ENCODE peak calls at places on chromosomes 11 and 22, in four cellular contexts. One of them, this sample, is unnamed.

GRCh38 chr11:127624455-127624854 is 623.9 kb upstream of the KIRREL3 start:
- DNase-seq in mucosa of gallbladder: no peak
- DNase-seq in endothelial cell: no peak
- DNase-seq in activated T-cell treated with anti-CD3 and anti-CD28 coated beads, Interleukin-2, amount 50 U/mL, for 72 hours: no peak
- DNase-seq in this sample: no peak

GRCh38 chr11:66727883-66728759 is 895 bp downstream of the SPTBN2 start:
- DNase-seq in mucosa of gallbladder: no peak
- DNase-seq in endothelial cell: no peak
- DNase-seq in activated T-cell treated with anti-CD3 and anti-CD28 coated beads, Interleukin-2, amount 50 U/mL, for 72 hours: peak; percentile 18
- DNase-seq in this sample: peak; percentile 81

GRCh38 chr11:57103899-57104605 is 77.7 kb upstream of the LRRC55 start:
- DNase-seq in mucosa of gallbladder: no peak
- DNase-seq in endothelial cell: no peak
- DNase-seq in activated T-cell treated with anti-CD3 and anti-CD28 coated beads, Interleukin-2, amount 50 U/mL, for 72 hours: no peak
- DNase-seq in this sample: no peak

GRCh38 chr11:109552376-109552775 is 130.4 kb downstream of the C11orf87 start:
- DNase-seq in mucosa of gallbladder: no peak
- DNase-seq in endothelial cell: no peak
- DNase-seq in activated T-cell treated with anti-CD3 and anti-CD28 coated beads, Interleukin-2, amount 50 U/mL, for 72 hours: no peak
- DNase-seq in this sample: no peak

GRCh38 chr22:16829985-16830384 is 4.8 kb upstream of the XKR3 start:
- DNase-seq in mucosa of gallbladder: no peak
- DNase-seq in endothelial cell: no peak
- DNase-seq in activated T-cell treated with anti-CD3 and anti-CD28 coated beads, Interleukin-2, amount 50 U/mL, for 72 hours: no peak
- DNase-seq in this sample: no peak

GRCh38 chr11:120180571-120181445 is 30.0 kb upstream of the OAF start:
- DNase-seq in mucosa of gallbladder: peak; percentile 8
- DNase-seq in endothelial cell: no peak
- DNase-seq in activated T-cell treated with anti-CD3 and anti-CD28 coated beads, Interleukin-2, amount 50 U/mL, for 72 hours: no peak
- DNase-seq in this sample: no peak

GRCh38 chr11:122709042-122709760 is 53.7 kb downstream of the UBASH3B start:
- DNase-seq in mucosa of gallbladder: no peak
- DNase-seq in endothelial cell: no peak
- DNase-seq in activated T-cell treated with anti-CD3 and anti-CD28 coated beads, Interleukin-2, amount 50 U/mL, for 72 hours: no peak
- DNase-seq in this sample: no peak

GRCh38 chr11:61917357-61918109 is at the start of gene RAB3IL1:
- DNase-seq in mucosa of gallbladder: peak; percentile 29
- DNase-seq in endothelial cell: peak; percentile 52
- DNase-seq in activated T-cell treated with anti-CD3 and anti-CD28 coated beads, Interleukin-2, amount 50 U/mL, for 72 hours: peak; percentile 22
- DNase-seq in this sample: peak; percentile 72

GRCh38 chr11:112778091-112778889 is 182.9 kb upstream of the NCAM1 start:
- DNase-seq in mucosa of gallbladder: no peak
- DNase-seq in endothelial cell: no peak
- DNase-seq in activated T-cell treated with anti-CD3 and anti-CD28 coated beads, Interleukin-2, amount 50 U/mL, for 72 hours: no peak
- DNase-seq in this sample: no peak

GRCh38 chr11:57314221-57314973 is 10.4 kb downstream of the TNKS1BP1 start:
- DNase-seq in mucosa of gallbladder: no peak
- DNase-seq in endothelial cell: no peak
- DNase-seq in activated T-cell treated with anti-CD3 and anti-CD28 coated beads, Interleukin-2, amount 50 U/mL, for 72 hours: no peak
- DNase-seq in this sample: no peak

GRCh38 chr11:36070215-36070976 is 126.5 kb downstream of the LDLRAD3 start:
- DNase-seq in mucosa of gallbladder: no peak
- DNase-seq in endothelial cell: no peak
- DNase-seq in activated T-cell treated with anti-CD3 and anti-CD28 coated beads, Interleukin-2, amount 50 U/mL, for 72 hours: no peak
- DNase-seq in this sample: no peak

GRCh38 chr11:45997599-45997998 is 75.1 kb downstream of the LARGE2 start:
- DNase-seq in mucosa of gallbladder: no peak
- DNase-seq in endothelial cell: no peak
- DNase-seq in activated T-cell treated with anti-CD3 and anti-CD28 coated beads, Interleukin-2, amount 50 U/mL, for 72 hours: no peak
- DNase-seq in this sample: peak; percentile 25

GRCh38 chr22:36323182-36323854 is 64.4 kb downstream of the MYH9 start:
- DNase-seq in mucosa of gallbladder: peak; percentile 78
- DNase-seq in endothelial cell: no peak
- DNase-seq in activated T-cell treated with anti-CD3 and anti-CD28 coated beads, Interleukin-2, amount 50 U/mL, for 72 hours: no peak
- DNase-seq in this sample: no peak

GRCh38 chr11:25991476-25991875 is 340.5 kb upstream of the ANO3 start:
- DNase-seq in mucosa of gallbladder: no peak
- DNase-seq in endothelial cell: no peak
- DNase-seq in activated T-cell treated with anti-CD3 and anti-CD28 coated beads, Interleukin-2, amount 50 U/mL, for 72 hours: no peak
- DNase-seq in this sample: no peak

GRCh38 chr11:95698939-95699562 is 90.5 kb downstream of the FAM76B start:
- DNase-seq in mucosa of gallbladder: no peak
- DNase-seq in endothelial cell: no peak
- DNase-seq in activated T-cell treated with anti-CD3 and anti-CD28 coated beads, Interleukin-2, amount 50 U/mL, for 72 hours: no peak
- DNase-seq in this sample: no peak

GRCh38 chr11:16382638-16383380 is 26.5 kb upstream of the SOX6 start:
- DNase-seq in mucosa of gallbladder: no peak
- DNase-seq in endothelial cell: no peak
- DNase-seq in activated T-cell treated with anti-CD3 and anti-CD28 coated beads, Interleukin-2, amount 50 U/mL, for 72 hours: no peak
- DNase-seq in this sample: no peak

GRCh38 chr11:121706884-121707283 is 254.1 kb upstream of the SORL1-AS1 start:
- DNase-seq in mucosa of gallbladder: no peak
- DNase-seq in endothelial cell: no peak
- DNase-seq in activated T-cell treated with anti-CD3 and anti-CD28 coated beads, Interleukin-2, amount 50 U/mL, for 72 hours: no peak
- DNase-seq in this sample: no peak

GRCh38 chr11:110337570-110338193 is 41.3 kb upstream of the RDX start:
- DNase-seq in mucosa of gallbladder: no peak
- DNase-seq in endothelial cell: no peak
- DNase-seq in activated T-cell treated with anti-CD3 and anti-CD28 coated beads, Interleukin-2, amount 50 U/mL, for 72 hours: peak; percentile 58
- DNase-seq in this sample: peak; percentile 34

GRCh38 chr11:2150206-2150847 is 10.7 kb downstream of the INS start:
- DNase-seq in mucosa of gallbladder: no peak
- DNase-seq in endothelial cell: peak; percentile 43
- DNase-seq in activated T-cell treated with anti-CD3 and anti-CD28 coated beads, Interleukin-2, amount 50 U/mL, for 72 hours: no peak
- DNase-seq in this sample: no peak

GRCh38 chr11:27293500-27294417 is 69.3 kb downstream of the CCDC34 start:
- DNase-seq in mucosa of gallbladder: no peak
- DNase-seq in endothelial cell: no peak
- DNase-seq in activated T-cell treated with anti-CD3 and anti-CD28 coated beads, Interleukin-2, amount 50 U/mL, for 72 hours: no peak
- DNase-seq in this sample: no peak

GRCh38 chr22:29206372-29207230 is 905 bp downstream of the EMID1 start:
- DNase-seq in mucosa of gallbladder: no peak
- DNase-seq in endothelial cell: no peak
- DNase-seq in activated T-cell treated with anti-CD3 and anti-CD28 coated beads, Interleukin-2, amount 50 U/mL, for 72 hours: no peak
- DNase-seq in this sample: no peak

GRCh38 chr22:32880061-32880460 is 78.6 kb downstream of the TIMP3 start:
- DNase-seq in mucosa of gallbladder: no peak
- DNase-seq in endothelial cell: no peak
- DNase-seq in activated T-cell treated with anti-CD3 and anti-CD28 coated beads, Interleukin-2, amount 50 U/mL, for 72 hours: no peak
- DNase-seq in this sample: no peak

GRCh38 chr11:33692013-33692504 is 8.6 kb downstream of the C11orf91 start:
- DNase-seq in mucosa of gallbladder: peak; percentile 89
- DNase-seq in endothelial cell: no peak
- DNase-seq in activated T-cell treated with anti-CD3 and anti-CD28 coated beads, Interleukin-2, amount 50 U/mL, for 72 hours: no peak
- DNase-seq in this sample: peak; percentile 75

GRCh38 chr11:111604392-111605009 is 2.3 kb downstream of the SIK2 start:
- DNase-seq in mucosa of gallbladder: no peak
- DNase-seq in endothelial cell: no peak
- DNase-seq in activated T-cell treated with anti-CD3 and anti-CD28 coated beads, Interleukin-2, amount 50 U/mL, for 72 hours: peak; percentile 27
- DNase-seq in this sample: peak; percentile 77

GRCh38 chr11:11501546-11502274 is 120.1 kb downstream of the GALNT18 start:
- DNase-seq in mucosa of gallbladder: peak; percentile 29
- DNase-seq in endothelial cell: no peak
- DNase-seq in activated T-cell treated with anti-CD3 and anti-CD28 coated beads, Interleukin-2, amount 50 U/mL, for 72 hours: no peak
- DNase-seq in this sample: peak; percentile 66

GRCh38 chr22:45709866-45710265 is 38.2 kb downstream of the ATXN10 start:
- DNase-seq in mucosa of gallbladder: no peak
- DNase-seq in endothelial cell: no peak
- DNase-seq in activated T-cell treated with anti-CD3 and anti-CD28 coated beads, Interleukin-2, amount 50 U/mL, for 72 hours: no peak
- DNase-seq in this sample: no peak

GRCh38 chr22:49933236-49933921 is 14.9 kb downstream of the CRELD2 start:
- DNase-seq in mucosa of gallbladder: no peak
- DNase-seq in endothelial cell: no peak
- DNase-seq in activated T-cell treated with anti-CD3 and anti-CD28 coated beads, Interleukin-2, amount 50 U/mL, for 72 hours: no peak
- DNase-seq in this sample: no peak

GRCh38 chr22:48605856-48606255 is 1221.8 kb downstream of the BRD1 start:
- DNase-seq in mucosa of gallbladder: peak; percentile 75
- DNase-seq in endothelial cell: no peak
- DNase-seq in activated T-cell treated with anti-CD3 and anti-CD28 coated beads, Interleukin-2, amount 50 U/mL, for 72 hours: no peak
- DNase-seq in this sample: peak; percentile 14

GRCh38 chr11:978073-978720 is 52.5 kb downstream of the AP2A2 start:
- DNase-seq in mucosa of gallbladder: no peak
- DNase-seq in endothelial cell: no peak
- DNase-seq in activated T-cell treated with anti-CD3 and anti-CD28 coated beads, Interleukin-2, amount 50 U/mL, for 72 hours: no peak
- DNase-seq in this sample: no peak